ENCODE peak calls at places on chromosomes 3 and 15, in seven cellular contexts. Z is neuronal stem cell, E is IMR-90, S is H1, R is mesenchymal stem cell, V is trophoblast cell, W is H9. X is an unnamed sample.

GRCh38 chr3:148878073-148878472 is 13.0 kb downstream of the CPA3 start:
- DNase-seq in Z (no peak), R (no peak), V (no peak), S (no peak), E (no peak), W (no peak), X (no peak)

GRCh38 chr3:50483374-50483773 is 20.1 kb downstream of the CACNA2D2 start:
- DNase-seq in V (no peak), R (no peak), E (no peak), W (no peak), Z (no peak), S (no peak), X (no peak)

GRCh38 chr3:108518895-108519294 is 8.5 kb upstream of the MYH15 start:
- DNase-seq in Z (no peak), V (no peak), R (no peak), S (no peak), W (no peak), E (peak; percentile 18), X (no peak)

GRCh38 chr3:51408021-51408420 is 16.9 kb downstream of the RBM15B start:
- DNase-seq in W (no peak), V (no peak), S (no peak), Z (no peak), R (no peak), E (no peak), X (no peak)

GRCh38 chr15:52326758-52327157 is 31.2 kb upstream of the MYO5C start:
- DNase-seq in V (no peak), R (peak; percentile 32), E (peak; percentile 73), S (no peak), Z (no peak), W (no peak), X (no peak)

GRCh38 chr15:69462030-69462492 is 9.4 kb downstream of the RPLP1 start:
- DNase-seq in V (no peak), W (no peak), Z (no peak), S (peak; percentile 45), R (no peak), E (no peak), X (no peak)

GRCh38 chr3:119322021-119322522 is 27.9 kb downstream of the ARHGAP31 start:
- DNase-seq in W (no peak), E (peak; percentile 47), Z (no peak), V (no peak), R (peak; percentile 45), S (no peak), X (no peak)

GRCh38 chr15:35669021-35669420 is 123.1 kb upstream of the DPH6 start:
- DNase-seq in W (peak; percentile 39), V (no peak), Z (no peak), R (no peak), S (no peak), E (no peak), X (peak; percentile 93)

GRCh38 chr15:101554115-101554915 is 64.8 kb upstream of the PCSK6 start:
- DNase-seq in S (no peak), V (no peak), R (peak; percentile 66), W (no peak), Z (no peak), E (peak; percentile 34), X (no peak)

GRCh38 chr15:79322945-79323344 is 12.0 kb downstream of the TMED3 start:
- DNase-seq in W (no peak), Z (no peak), R (no peak), V (no peak), E (no peak), S (no peak), X (no peak)

GRCh38 chr3:48548731-48549705 is 7.6 kb downstream of the PFKFB4 start:
- DNase-seq in R (peak; percentile 79), E (peak; percentile 69), S (peak; percentile 95), W (peak; percentile 87), Z (peak; percentile 78), V (peak; percentile 70), X (peak; percentile 87)

GRCh38 chr3:62371735-62372591 is 1.4 kb downstream of the FEZF2 start:
- DNase-seq in W (peak; percentile 53), R (no peak), Z (no peak), S (peak; percentile 76), V (no peak), E (no peak), X (peak; percentile 57)
- H3K4me1 ChIP-seq in W (no peaks in the 10 kb centered on the region), R (peaks cover 36% of the 10 kb centered on the region), Z (peaks cover 43% of the 10 kb centered on the region), S (peaks cover 20% of the 10 kb centered on the region), V (peaks cover 9% of the 10 kb centered on the region), E (no peaks in the 10 kb centered on the region), X (no peaks in the 10 kb centered on the region)

GRCh38 chr3:161081675-161082462 is 23.3 kb downstream of the B3GALNT1 start:
- DNase-seq in Z (no peak), E (no peak), S (no peak), V (no peak), W (no peak), R (peak; percentile 22), X (no peak)

GRCh38 chr3:161084277-161084676 is 20.9 kb downstream of the B3GALNT1 start:
- DNase-seq in S (no peak), W (no peak), Z (no peak), R (no peak), E (no peak), V (no peak), X (no peak)

GRCh38 chr3:161083131-161083530 is 22.0 kb downstream of the B3GALNT1 start:
- DNase-seq in S (no peak), E (no peak), V (no peak), R (no peak), W (no peak), Z (no peak), X (no peak)
- H3K23ac ChIP-seq in S (no peak overlapping the region), E (no peak overlapping the region), V (no peak overlapping the region), R (no peak overlapping the region), W (no peak overlapping the region), Z (no peak overlapping the region), X (no peak overlapping the region)

GRCh38 chr15:42954291-42954690 is 33.7 kb upstream of the TTBK2 start:
- DNase-seq in W (no peak), E (no peak), V (no peak), S (no peak), Z (no peak), R (no peak), X (no peak)

GRCh38 chr15:42955518-42955917 is 34.9 kb upstream of the TTBK2 start:
- DNase-seq in V (no peak), S (no peak), R (no peak), E (peak; percentile 85), W (no peak), Z (no peak), X (no peak)
- H3K4me1 ChIP-seq in V (no peaks in the 10 kb centered on the region), S (no peaks in the 10 kb centered on the region), R (no peaks in the 10 kb centered on the region), E (peaks cover 1% of the 10 kb centered on the region), W (no peaks in the 10 kb centered on the region), Z (no peaks in the 10 kb centered on the region), X (no peaks in the 10 kb centered on the region)

GRCh38 chr3:30263921-30264313 is 342.5 kb upstream of the TGFBR2 start:
- DNase-seq in S (no peak), E (no peak), R (no peak), W (no peak), Z (no peak), V (no peak), X (no peak)
- H3K23ac ChIP-seq in S (no peak overlapping the region), E (no peak overlapping the region), R (no peak overlapping the region), W (no peak overlapping the region), Z (no peak overlapping the region), V (no peak overlapping the region), X (no peak overlapping the region)

DNA sequence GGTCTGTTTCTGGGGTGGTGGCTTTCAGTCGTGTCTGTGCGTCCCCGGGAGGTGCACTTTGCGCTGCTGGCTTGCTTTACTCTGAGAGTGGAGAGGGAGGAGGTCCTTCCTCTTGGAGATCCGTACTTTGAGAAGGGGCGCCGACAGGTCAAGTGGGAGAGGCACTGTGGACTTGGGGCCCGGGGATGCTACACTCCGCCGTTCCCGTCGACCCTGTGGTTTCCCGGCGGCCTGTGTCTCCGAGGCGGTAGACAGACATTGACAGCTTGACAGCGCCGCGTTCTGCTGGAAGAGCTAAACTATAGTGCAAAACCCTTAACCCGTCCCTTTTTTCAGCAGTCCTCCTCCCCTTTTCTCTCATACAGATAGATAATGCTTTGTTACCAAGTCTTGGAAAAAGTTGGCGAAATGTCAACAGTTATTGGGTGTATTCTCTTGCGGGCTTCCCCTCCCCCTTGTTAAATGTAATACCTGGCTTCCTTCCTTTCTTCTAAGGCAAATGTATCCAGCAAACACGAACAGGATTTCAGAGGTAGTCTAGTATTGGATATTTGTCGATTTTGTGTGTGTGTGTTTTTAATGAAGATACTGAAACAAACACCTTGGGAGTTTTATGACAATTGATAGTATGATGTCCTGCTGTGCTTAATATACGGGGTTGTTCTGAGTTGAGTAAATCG is 6.6 kb downstream of the TPM1 start:
- DNase-seq in E (peak; percentile 66), S (peak; percentile 71), V (no peak), R (peak; percentile 58), W (peak; percentile 64), Z (no peak), X (peak; percentile 83)
- H3K4me1 ChIP-seq in E (peaks cover 27% of the 10 kb centered on the region), S (peaks cover 15% of the 10 kb centered on the region), V (peaks cover 8% of the 10 kb centered on the region), R (peaks cover 12% of the 10 kb centered on the region), W (peaks cover 7% of the 10 kb centered on the region), Z (peaks cover 24% of the 10 kb centered on the region), X (peaks cover 42% of the 10 kb centered on the region)

GRCh38 chr15:67024998-67025368 is 40.4 kb upstream of the SMAD3 start:
- DNase-seq in E (no peak), R (peak; percentile 40), V (no peak), S (no peak), W (no peak), Z (no peak), X (no peak)

GRCh38 chr15:67025719-67026118 is 39.7 kb upstream of the SMAD3 start:
- DNase-seq in S (no peak), W (peak; percentile 12), Z (no peak), R (peak; percentile 77), V (no peak), E (peak; percentile 51), X (no peak)

GRCh38 chr15:67024322-67024997 is 40.9 kb upstream of the SMAD3 start:
- DNase-seq in W (no peak), V (peak; percentile 87), Z (no peak), R (peak; percentile 98), S (no peak), E (peak; percentile 97), X (peak; percentile 59)

GRCh38 chr15:67022587-67022986 is 42.8 kb upstream of the SMAD3 start:
- DNase-seq in E (no peak), W (no peak), S (no peak), Z (no peak), V (no peak), R (no peak), X (no peak)

GRCh38 chr15:67023517-67024321 is 41.7 kb upstream of the SMAD3 start:
- DNase-seq in Z (no peak), R (no peak), S (no peak), E (no peak), W (no peak), V (peak; percentile 89), X (no peak)
- H3K23ac ChIP-seq in Z (no peak overlapping the region), R (peak overlapping the region; percentile 2), S (no peak overlapping the region), E (peak overlapping the region; percentile 57), W (no peak overlapping the region), V (no peak overlapping the region), X (no peak overlapping the region)

DNA sequence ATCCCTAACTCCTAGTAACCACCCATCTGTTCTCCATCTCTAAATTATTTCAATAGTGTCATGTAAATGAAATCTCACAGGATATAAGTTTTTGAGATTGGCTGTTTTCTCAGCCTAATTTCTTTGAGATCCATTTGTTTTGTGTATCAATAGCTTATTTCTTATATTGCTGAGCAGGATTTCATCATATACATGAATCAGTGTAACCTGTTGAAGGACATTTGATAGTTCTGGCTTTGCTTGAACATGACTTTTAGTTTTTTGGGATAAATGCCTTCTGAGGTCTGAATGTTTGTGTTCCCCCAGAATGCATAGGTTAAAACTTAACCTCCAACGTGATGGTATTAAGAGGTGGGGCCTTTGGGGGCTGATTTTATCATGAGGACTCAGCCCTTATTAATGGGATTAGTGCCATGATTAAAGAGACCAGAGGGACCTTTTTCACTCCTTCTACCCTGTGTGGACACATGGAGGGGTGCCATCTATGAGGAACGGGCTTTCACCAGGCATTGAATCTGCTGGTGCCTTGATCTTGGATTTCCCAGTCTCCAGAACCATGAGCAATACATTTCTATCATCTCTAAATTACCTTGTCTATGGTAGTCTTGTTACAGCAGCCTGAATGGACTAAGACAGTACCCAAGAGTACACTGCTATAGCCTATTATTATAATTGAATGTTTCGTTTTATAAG is 118.3 kb downstream of the FNDC3B start:
- DNase-seq in S (no peak), Z (no peak), W (no peak), V (no peak), R (no peak), E (no peak), X (no peak)
- H3K4me1 ChIP-seq in S (peaks cover 26% of the 10 kb centered on the region), Z (peaks cover 18% of the 10 kb centered on the region), W (peaks cover 25% of the 10 kb centered on the region), V (peaks cover 13% of the 10 kb centered on the region), R (peaks cover 17% of the 10 kb centered on the region), E (peaks cover 20% of the 10 kb centered on the region), X (peaks cover 19% of the 10 kb centered on the region)

X was measured in mesendoderm.